ENCODE peak calls at places on chromosome 14, in six cellular contexts. L is fibroblast of the aortic adventitia, G is astrocyte of the spinal cord, M is HFF-Myc, T is dorsolateral prefrontal cortex, U is HL-60. E is an unnamed sample.

GRCh38 chr14:33009673-33010072 is 71.0 kb downstream of the NPAS3 start:
- DNase-seq in M (no peak), U (no peak), T (no peak), G (no peak), L (no peak), E (no peak)

GRCh38 chr14:51022769-51023168 is 72.1 kb downstream of the TRIM9 start:
- DNase-seq in U (no peak), T (peak; percentile 51), M (no peak), G (no peak), L (no peak), E (no peak)

GRCh38 chr14:53153702-53154112 is 584 bp upstream of the DDHD1 start:
- DNase-seq in T (no peak), L (no peak), U (no peak), M (no peak), G (no peak), E (no peak)

GRCh38 chr14:60720962-60721330 is 3.2 kb downstream of the SIX4 start:
- DNase-seq in T (no peak), L (peak; percentile 4), G (no peak), M (no peak), U (no peak), E (no peak)

GRCh38 chr14:22547309-22547947 is 41.6 kb downstream of the DAD1 start:
- DNase-seq in T (no peak), M (no peak), L (no peak), U (no peak), G (no peak), E (peak; percentile 48)

GRCh38 chr14:77467801-77468200 is 9.9 kb downstream of the AHSA1 start:
- DNase-seq in T (no peak), L (no peak), U (no peak), G (no peak), M (no peak), E (no peak)

GRCh38 chr14:31110872-31111271 is 84.7 kb upstream of the STRN3 start:
- DNase-seq in T (no peak), U (no peak), L (no peak), G (no peak), M (no peak), E (peak; percentile 61)

GRCh38 chr14:49134940-49135339 is 451.2 kb downstream of the RPS29 start:
- DNase-seq in L (no peak), G (no peak), M (no peak), T (no peak), U (no peak), E (no peak)

GRCh38 chr14:51650721-51651387 is 856 bp upstream of the FRMD6 start:
- DNase-seq in T (no peak), M (no peak), L (no peak), U (no peak), G (no peak), E (no peak)

GRCh38 chr14:20458031-20458789 is 3.0 kb downstream of the PIP4P1 start:
- DNase-seq in U (no peak), L (no peak), G (no peak), T (no peak), M (no peak), E (no peak)

GRCh38 chr14:101322223-101322622 is 239.1 kb upstream of the DIO3 start:
- DNase-seq in U (no peak), G (no peak), T (no peak), M (no peak), L (no peak), E (no peak)

GRCh38 chr14:106094654-106095189 is 568.3 kb downstream of the TMEM121 start:
- DNase-seq in L (no peak), U (peak; percentile 16), G (no peak), M (no peak), T (no peak), E (peak; percentile 0)

GRCh38 chr14:40362856-40363255 is 930.6 kb upstream of the FBXO33 start:
- DNase-seq in T (no peak), M (no peak), G (no peak), L (no peak), U (no peak), E (no peak)

GRCh38 chr14:59254911-59255545 is 66.6 kb downstream of the DAAM1 start:
- DNase-seq in U (no peak), G (peak; percentile 20), L (peak; percentile 94), T (no peak), M (no peak), E (peak; percentile 85)

GRCh38 chr14:61280526-61281185 is 482 bp downstream of the TMEM30B start:
- DNase-seq in M (no peak), G (peak; percentile 38), T (no peak), L (peak; percentile 36), U (no peak), E (peak; percentile 10)

GRCh38 chr14:50954811-50955372 is 10.6 kb upstream of the PYGL start:
- DNase-seq in L (peak; percentile 83), M (peak; percentile 35), U (no peak), G (peak; percentile 75), T (no peak), E (peak; percentile 69)

GRCh38 chr14:23570806-23571483 is 3.4 kb upstream of the AP1G2 start:
- DNase-seq in L (no peak), M (no peak), U (no peak), T (no peak), G (no peak), E (no peak)

GRCh38 chr14:71133296-71133695 is 226.0 kb downstream of the PCNX1 start:
- DNase-seq in U (no peak), G (no peak), M (no peak), T (no peak), L (no peak), E (no peak)

GRCh38 chr14:82060219-82060618 is 526.6 kb upstream of the SEL1L start:
- DNase-seq in G (no peak), T (no peak), U (no peak), M (no peak), L (no peak), E (no peak)

GRCh38 chr14:33704486-33704885 is 246.4 kb downstream of the EGLN3 start:
- DNase-seq in L (no peak), U (no peak), T (no peak), G (no peak), M (no peak), E (no peak)

DNA sequence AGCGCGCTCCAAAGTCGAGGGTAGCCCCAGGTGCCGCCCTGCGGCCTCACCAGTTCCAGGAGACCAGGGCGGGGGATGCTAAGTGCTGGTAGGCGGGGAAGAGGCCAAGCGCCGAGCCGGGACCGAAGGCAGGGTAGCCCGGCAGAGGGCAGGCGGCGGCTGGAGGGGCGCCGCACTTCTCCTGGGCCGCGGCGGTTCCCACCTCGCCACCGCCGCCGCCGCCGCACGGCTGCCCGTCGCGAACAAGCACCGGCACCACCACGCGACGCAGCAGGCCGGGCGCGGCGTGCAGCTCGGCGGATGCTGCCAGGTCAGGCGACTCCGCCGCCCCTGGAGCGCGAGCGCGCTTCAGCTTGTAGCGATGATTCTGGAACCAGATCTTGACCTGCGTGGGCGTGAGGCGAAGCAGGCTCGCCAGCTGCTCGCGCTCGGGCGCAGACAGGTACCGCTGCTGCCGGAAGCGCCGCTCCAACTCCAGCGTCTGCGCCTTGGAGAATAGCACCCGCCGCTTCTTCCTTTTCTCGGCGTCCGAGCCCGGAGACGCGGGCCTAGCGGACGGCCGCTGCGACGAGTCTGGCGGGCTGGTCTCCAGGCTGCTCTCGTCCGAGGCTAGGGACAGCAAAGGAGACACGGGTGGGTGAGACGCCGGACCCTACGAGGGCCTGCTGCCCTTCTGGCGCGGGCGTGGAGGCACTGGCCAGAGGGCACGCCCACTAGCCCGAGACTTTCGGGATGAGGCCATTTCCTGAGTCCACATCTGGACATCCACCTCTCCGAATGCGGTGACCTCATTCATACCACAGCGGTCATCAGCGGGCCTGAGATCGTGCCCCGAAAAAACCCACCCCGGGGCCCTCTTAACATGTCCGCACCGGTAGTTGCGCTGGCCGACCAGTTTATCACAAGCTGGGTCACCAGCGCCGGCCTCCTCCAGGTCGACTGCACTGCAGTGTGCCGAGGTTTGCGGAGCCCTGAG is 1.3 kb downstream of the NKX2-8 start:
- DNase-seq in U (no peak), G (peak; percentile 38), T (no peak), L (peak; percentile 16), M (no peak), E (peak; percentile 19)
- H3K4me3 ChIP-seq in U (peak overlapping the region; percentile 21), G (peak overlapping the region; percentile 19), T (peak overlapping the region; percentile 55), L (peak overlapping the region; percentile 54), M (peak overlapping the region; percentile 30), E (peak overlapping the region; percentile 42)

DNA sequence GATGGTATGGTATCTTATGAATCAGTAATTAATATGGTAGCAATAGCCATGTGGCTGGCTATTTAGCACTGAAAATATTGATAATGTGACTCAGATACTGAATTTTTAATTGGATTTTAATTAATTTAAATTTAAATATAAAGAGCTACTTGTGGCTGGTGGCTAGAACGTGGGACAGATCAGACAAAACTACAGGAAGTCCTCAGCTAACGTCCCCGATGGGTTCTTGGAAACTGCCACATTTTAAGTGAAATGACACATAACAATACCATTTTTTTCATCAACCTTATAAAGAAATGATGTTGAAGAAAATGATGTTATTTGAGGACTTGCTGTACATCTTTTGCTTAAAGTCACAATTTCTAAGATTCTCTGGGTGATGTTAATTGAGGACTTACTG is 138.1 kb upstream of the FLRT2 start:
- DNase-seq in U (no peak), L (no peak), T (no peak), G (no peak), M (no peak), E (no peak)
- TF ChIP-seq CTCF in U (no peak), L (no peak), T (no peak), G (no peak), M (no peak), E (no peak)

DNA sequence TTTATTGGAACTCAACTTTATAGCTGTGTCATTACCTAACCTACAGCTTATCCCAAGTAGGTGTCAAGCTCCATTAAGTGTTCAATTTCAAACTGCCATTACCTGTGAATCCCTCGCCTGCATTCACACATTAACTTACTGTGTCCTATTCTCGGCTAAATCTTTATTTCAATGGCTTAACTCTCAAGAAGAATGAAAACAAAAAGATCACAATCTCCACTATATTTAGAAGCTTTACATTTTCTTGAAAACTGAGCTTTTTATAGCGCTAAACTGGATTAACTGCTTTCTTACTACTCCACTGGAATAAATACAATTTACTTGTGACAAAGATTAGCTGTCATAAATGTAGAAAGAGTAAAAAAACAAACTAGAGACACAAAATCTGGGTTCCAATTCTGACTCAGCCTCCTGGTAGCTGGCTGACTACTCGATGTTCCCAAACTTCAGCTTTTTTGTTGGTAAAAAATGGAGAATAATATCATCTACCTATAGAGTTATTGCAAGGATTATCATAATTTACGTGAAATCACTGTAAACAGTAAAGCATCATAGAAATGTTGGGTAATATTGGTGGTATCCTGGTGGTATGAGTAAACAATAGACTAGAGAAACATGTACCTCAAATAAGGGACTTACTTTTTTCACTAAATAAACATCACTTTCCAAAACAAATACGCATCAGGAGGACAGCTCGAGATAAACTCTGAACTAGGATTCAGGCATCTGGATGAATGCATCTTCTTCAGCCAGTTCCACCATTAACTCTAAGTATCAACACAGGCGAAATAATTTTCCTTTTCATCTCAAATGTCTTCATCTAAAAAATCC is 1.7 kb downstream of the RALGAPA1 start:
- DNase-seq in U (no peak), G (no peak), L (no peak), T (no peak), M (no peak), E (no peak)
- H3K4me3 ChIP-seq in U (no peak overlapping the region), G (peak overlapping the region; percentile 83), L (peak overlapping the region; percentile 84), T (peak overlapping the region; percentile 85), M (peak overlapping the region; percentile 75), E (peak overlapping the region; percentile 82)

DNA sequence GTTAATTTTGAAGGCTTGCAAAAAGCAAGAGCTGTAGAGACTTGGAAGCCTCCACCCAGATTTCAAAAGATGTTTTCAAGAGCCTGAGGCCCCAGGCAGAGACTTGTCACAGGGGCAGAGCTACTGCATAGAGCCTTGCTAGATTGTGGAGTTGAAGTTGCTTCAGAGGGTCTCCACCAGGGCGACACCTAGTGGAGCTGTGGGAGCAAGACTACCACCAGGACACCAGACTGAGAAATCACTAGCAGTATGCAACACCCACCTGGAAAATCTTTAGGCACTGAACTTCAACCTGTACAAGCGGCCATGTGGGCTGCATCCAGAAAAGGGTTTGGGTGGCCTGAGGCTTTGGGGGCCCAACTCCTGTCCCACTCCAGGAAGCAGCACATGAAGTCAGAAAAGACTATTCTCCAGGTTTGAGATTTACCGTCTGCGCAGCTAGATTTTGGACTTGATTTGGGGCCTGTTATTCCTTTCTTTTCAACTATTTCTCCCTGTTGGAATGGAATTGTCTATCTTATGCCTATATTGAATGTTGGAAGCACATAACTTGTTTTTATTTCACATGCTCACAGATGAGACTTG is 508.5 kb downstream of the FLRT2 start:
- DNase-seq in G (peak; percentile 49), M (peak; percentile 16), L (peak; percentile 53), T (peak; percentile 41), U (no peak), E (peak; percentile 58)
- TF ChIP-seq CTCF in G (peak; percentile 82), M (peak; percentile 79), L (peak; percentile 73), T (no peak), U (peak; percentile 79), E (peak; percentile 79)